ENCODE peak calls at places on chromosome 13, in four cellular contexts. I, N, O and G are unnamed samples. For H3K4me1, the result is how much of the 10 kb centered on the place peaks cover.

GRCh38 chr13:100176781-100177389 is 88.0 kb downstream of the PCCA start:
- DNase-seq in I (no peak), N (peak), O (peak), G (peak)

GRCh38 chr13:33260168-33261098 is 25.1 kb downstream of the STARD13 start:
- DNase-seq in I (no peak), N (peak), O (peak), G (no peak)

GRCh38 chr13:34044660-34045080 is 226.7 kb downstream of the RFC3 start:
- DNase-seq in I (no peak), N (peak), O (peak), G (peak)

GRCh38 chr13:90414691-90415596 is 932.5 kb upstream of the MIR17HG start:
- DNase-seq in I (no peak), N (peak), O (peak), G (peak)

GRCh38 chr13:40502236-40502635 is 164.2 kb downstream of the FOXO1 start:
- DNase-seq in I (no peak), N (peak), O (no peak), G (no peak)

GRCh38 chr13:44906230-44906629 is 83.0 kb downstream of the NUFIP1 start:
- DNase-seq in I (no peak), N (peak), O (no peak), G (no peak)

GRCh38 chr13:33931397-33931987 is 113.5 kb downstream of the RFC3 start:
- DNase-seq in I (peak), N (peak), O (peak), G (peak)

GRCh38 chr13:102770435-102770834 is 3.2 kb downstream of the TEX30 start:
- DNase-seq in I (no peak), N (no peak), O (no peak), G (no peak)

GRCh38 chr13:75771818-75772217 is 135.7 kb downstream of the LMO7 start:
- DNase-seq in I (no peak), N (peak), O (peak), G (peak)

GRCh38 chr13:50322006-50322405 is 306.8 kb downstream of the KCNRG start:
- DNase-seq in I (no peak), N (no peak), O (no peak), G (no peak)

GRCh38 chr13:107866666-107867623 is 348.4 kb downstream of the LIG4 start:
- DNase-seq in I (peak), N (peak), O (peak), G (peak)

GRCh38 chr13:62473190-62473943 is 1057.7 kb upstream of the PCDH20 start:
- DNase-seq in I (no peak), N (no peak), O (no peak), G (no peak)

GRCh38 chr13:46355906-46356305 is 31.1 kb downstream of the RUBCNL start:
- DNase-seq in I (no peak), N (no peak), O (no peak), G (no peak)

GRCh38 chr13:113968463-113969310 is 5.2 kb downstream of the C13orf46 start:
- DNase-seq in I (no peak), N (no peak), O (no peak), G (no peak)

GRCh38 chr13:27296496-27296895 is 25.9 kb downstream of the RASL11A start:
- DNase-seq in I (no peak), N (no peak), O (no peak), G (no peak)

GRCh38 chr13:103833453-103833852 is 767.2 kb upstream of the SLC10A2 start:
- DNase-seq in I (no peak), N (no peak), O (no peak), G (no peak)

GRCh38 chr13:67062160-67062559 is 168.0 kb downstream of the PCDH9 start:
- DNase-seq in I (no peak), N (no peak), O (no peak), G (peak)

GRCh38 chr13:27830010-27830409 is 37.7 kb downstream of the GSX1 start:
- DNase-seq in I (peak), N (peak), O (no peak), G (peak)

GRCh38 chr13:39585219-39585618 is 17.8 kb downstream of the LHFPL6 start:
- DNase-seq in I (no peak), N (no peak), O (no peak), G (no peak)

GRCh38 chr13:51635137-51635878 is 51.0 kb downstream of the WDFY2 start:
- DNase-seq in I (no peak), N (no peak), O (no peak), G (no peak)
- H3K4me1 ChIP-seq in I (under half), N (half or more), O (under half), G (under half)

GRCh38 chr13:73365681-73366080 is 306.9 kb downstream of the KLF5 start:
- DNase-seq in I (no peak), N (no peak), O (no peak), G (no peak)
- H3K27ac ChIP-seq in I (no peak), N (no peak), O (no peak), G (no peak)

DNA sequence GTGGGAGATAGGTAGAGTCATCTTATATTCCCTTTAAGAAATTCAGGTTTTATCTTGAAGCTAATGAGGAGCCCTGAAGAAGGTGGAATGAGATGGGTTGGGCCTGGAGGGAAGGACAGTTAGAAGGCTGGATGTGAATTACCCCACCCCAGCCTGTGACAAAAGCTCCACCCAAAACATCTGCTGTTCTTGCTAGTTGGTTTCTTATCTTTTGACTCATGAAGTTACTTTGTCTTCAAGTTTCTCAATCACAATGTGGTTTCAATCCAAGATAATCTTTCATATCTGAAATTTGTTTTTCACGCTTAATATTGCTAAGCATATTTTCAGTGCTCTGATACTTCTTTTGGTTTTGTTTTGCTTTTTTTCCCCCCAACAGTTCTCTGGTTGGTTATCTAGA is 38.3 kb upstream of the HMGB1 start:
- DNase-seq in I (peak), N (peak), O (peak), G (peak)
- H2AFZ ChIP-seq in I (no peak), N (no peak), O (no peak), G (no peak)

GRCh38 chr13:41502676-41503075 is 45.3 kb downstream of the RGCC start:
- DNase-seq in I (no peak), N (no peak), O (no peak), G (no peak)

GRCh38 chr13:41506312-41506711 is 49.0 kb downstream of the RGCC start:
- DNase-seq in I (no peak), N (no peak), O (no peak), G (peak)

GRCh38 chr13:41503386-41503785 is 46.0 kb downstream of the RGCC start:
- DNase-seq in I (no peak), N (no peak), O (no peak), G (no peak)

GRCh38 chr13:41502021-41502420 is 44.7 kb downstream of the RGCC start:
- DNase-seq in I (no peak), N (no peak), O (no peak), G (no peak)

DNA sequence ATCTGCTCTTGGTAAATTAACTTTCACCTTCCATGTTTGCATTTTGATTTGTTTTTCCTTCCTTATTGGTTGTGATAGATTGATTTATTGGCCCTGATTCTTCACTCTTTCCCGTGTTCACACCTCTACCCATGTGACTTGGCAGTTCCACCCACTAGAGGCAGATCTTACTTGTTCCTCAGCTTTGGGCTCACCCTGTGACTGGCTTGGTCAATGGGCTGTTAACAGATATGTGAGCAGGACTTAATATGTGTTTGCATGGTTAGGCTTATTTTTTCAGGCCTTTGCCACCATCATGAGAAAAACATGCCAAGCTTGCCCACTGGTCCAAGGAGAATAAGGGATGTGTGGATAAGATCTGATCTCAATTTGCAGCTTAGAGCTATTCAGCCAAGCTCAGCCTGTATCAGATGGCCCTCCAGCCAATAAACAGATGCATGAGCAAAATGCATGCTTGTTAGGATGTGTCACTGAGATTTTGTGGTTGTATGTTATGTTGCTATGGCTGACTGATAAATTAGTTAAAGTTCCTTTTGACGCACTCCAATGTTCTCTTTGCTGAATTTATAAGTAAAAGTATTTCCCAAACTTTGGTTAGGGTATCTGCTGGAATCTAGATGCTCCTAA is 48.0 kb downstream of the RGCC start:
- DNase-seq in I (no peak), N (peak), O (peak), G (peak)
- H3K4me1 ChIP-seq in I (under half), N (under half), O (under half), G (under half)

GRCh38 chr13:53098455-53098854 is 69.8 kb downstream of the OLFM4 start:
- DNase-seq in I (no peak), N (no peak), O (no peak), G (no peak)

GRCh38 chr13:53101883-53102282 is 73.3 kb downstream of the OLFM4 start:
- DNase-seq in I (no peak), N (no peak), O (no peak), G (no peak)

GRCh38 chr13:53104120-53104519 is 75.5 kb downstream of the OLFM4 start:
- DNase-seq in I (no peak), N (no peak), O (no peak), G (no peak)

GRCh38 chr13:53105477-53105876 is 76.9 kb downstream of the OLFM4 start:
- DNase-seq in I (no peak), N (no peak), O (no peak), G (no peak)

DNA sequence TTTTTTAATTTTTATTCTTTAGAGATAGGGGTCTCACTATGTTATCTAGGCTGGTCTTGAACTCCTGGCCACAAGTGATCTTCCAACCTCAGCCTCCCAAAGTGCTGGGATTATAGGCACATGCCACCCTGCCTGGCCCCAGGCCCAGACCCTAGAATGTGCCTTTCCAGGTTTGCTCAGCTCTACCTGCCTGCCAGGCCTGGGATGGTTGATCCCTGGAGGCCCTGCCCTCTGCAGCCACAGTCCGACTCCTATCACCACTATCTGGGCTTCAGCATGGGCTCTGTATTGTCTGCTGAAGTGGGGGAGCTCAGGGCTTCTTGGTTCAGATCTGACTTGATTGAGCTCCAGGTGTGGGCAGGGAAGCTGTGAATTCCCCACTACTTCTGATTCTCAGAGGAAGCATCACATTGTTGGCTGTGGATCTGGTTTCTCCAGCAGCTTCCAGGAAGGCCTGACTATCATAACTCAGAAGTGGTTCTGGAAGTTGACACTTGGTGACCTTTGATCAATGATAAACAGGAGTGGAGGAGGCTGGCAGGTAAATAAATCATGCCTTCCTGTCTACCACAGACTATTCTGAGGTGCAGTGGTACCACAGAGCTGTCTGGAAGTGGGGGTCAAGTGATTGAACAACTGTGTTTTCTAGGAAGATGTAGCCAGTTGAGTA is 71.9 kb downstream of the OLFM4 start:
- DNase-seq in I (no peak), N (no peak), O (no peak), G (no peak)
- H3K27ac ChIP-seq in I (no peak), N (no peak), O (no peak), G (no peak)

GRCh38 chr13:110225007-110225406 is 82.0 kb downstream of the COL4A1 start:
- DNase-seq in I (no peak), N (no peak), O (no peak), G (no peak)
- H2AFZ ChIP-seq in I (no peak), N (no peak), O (no peak), G (no peak)

GRCh38 chr13:74025369-74025768 is 108.8 kb downstream of the KLF12 start:
- DNase-seq in I (no peak), N (no peak), O (no peak), G (no peak)
- H3K4me1 ChIP-seq in I (under half), N (under half), O (under half), G (under half)

GRCh38 chr13:110555601-110556223 is 5.8 kb downstream of the RAB20 start:
- DNase-seq in I (no peak), N (no peak), O (no peak), G (no peak)

GRCh38 chr13:110556224-110556606 is 5.3 kb downstream of the RAB20 start:
- DNase-seq in I (no peak), N (no peak), O (no peak), G (no peak)

GRCh38 chr13:110553417-110553816 is 8.1 kb downstream of the RAB20 start:
- DNase-seq in I (peak), N (no peak), O (no peak), G (no peak)

GRCh38 chr13:110554227-110554836 is 7.2 kb downstream of the RAB20 start:
- DNase-seq in I (no peak), N (no peak), O (no peak), G (no peak)

GRCh38 chr13:110554946-110555345 is 6.6 kb downstream of the RAB20 start:
- DNase-seq in I (no peak), N (no peak), O (no peak), G (no peak)
- H3K27ac ChIP-seq in I (no peak), N (no peak), O (no peak), G (no peak)